ENCODE peak calls at places on chromosomes 6 and 20, in four cellular contexts. N is A549, H is LoVo, I is NCI-H82. Y is an unnamed sample.

GRCh38 chr6:109373333-109373732 is 8.9 kb downstream of the CD164 start:
- DNase-seq in N (no peak), H (no peak), I (no peak), Y (no peak)

GRCh38 chr6:37650071-37650481 is 47.6 kb downstream of the MDGA1 start:
- DNase-seq in N (no peak), H (no peak), I (no peak), Y (no peak)

GRCh38 chr6:38193486-38194281 is 374.2 kb downstream of the ZFAND3 start:
- DNase-seq in N (no peak), H (no peak), I (no peak), Y (no peak)

GRCh38 chr6:52543729-52544324 is 33.0 kb downstream of the TRAM2 start:
- DNase-seq in N (peak), H (no peak), I (no peak), Y (no peak)

GRCh38 chr6:41697902-41698349 is 37.5 kb downstream of the TFEB start:
- DNase-seq in N (no peak), H (no peak), I (no peak), Y (no peak)

GRCh38 chr6:133241901-133242760 is 974 bp downstream of the EYA4 start:
- DNase-seq in N (peak), H (no peak), I (no peak), Y (peak)

GRCh38 chr6:35341557-35341956 is 801 bp upstream of the PPARD start:
- DNase-seq in N (no peak), H (peak), I (no peak), Y (no peak)

GRCh38 chr20:16476032-16476431 is 97.2 kb downstream of the KIF16B start:
- DNase-seq in N (peak), H (peak), I (peak), Y (no peak)

GRCh38 chr6:42925248-42925857 is 3.9 kb upstream of the CNPY3 start:
- DNase-seq in N (no peak), H (no peak), I (no peak), Y (no peak)

GRCh38 chr6:112786801-112787200 is 439.7 kb downstream of the RFPL4B start:
- DNase-seq in N (no peak), H (no peak), I (no peak), Y (no peak)

GRCh38 chr20:60422848-60423247 is 464.6 kb downstream of the CDH26 start:
- DNase-seq in N (no peak), H (no peak), I (no peak), Y (no peak)

GRCh38 chr6:76831299-76831698 is 632.0 kb downstream of the HTR1B start:
- DNase-seq in N (no peak), H (no peak), I (peak), Y (no peak)

GRCh38 chr6:132062626-132063025 is 111.5 kb upstream of the CCN2 start:
- DNase-seq in N (no peak), H (no peak), I (no peak), Y (no peak)

GRCh38 chr6:104955927-104956662 is 812 bp upstream of the LIN28B start:
- DNase-seq in N (peak), H (no peak), I (no peak), Y (no peak)

GRCh38 chr20:53692465-53693067 is 98.9 kb upstream of the ZNF217 start:
- DNase-seq in N (no peak), H (no peak), I (no peak), Y (no peak)

GRCh38 chr6:38404355-38404754 is 235.4 kb downstream of the BTBD9 start:
- DNase-seq in N (no peak), H (no peak), I (peak), Y (no peak)

GRCh38 chr6:163761491-163761890 is 347.0 kb downstream of the QKI start:
- DNase-seq in N (no peak), H (no peak), I (no peak), Y (no peak)

Y was measured in tibial nerve.